ENCODE peak calls at places on chromosomes 1 and 21, in four cellular contexts. H is CD8-positive, alpha-beta T cell; G is heart right ventricle; U is CD8-positive, alpha-beta memory T cell. R is an unnamed sample.
A peak's percentile ranks its signal among the peaks of the same experiment; 100 is the strongest.

GRCh38 chr21:26920055-26920454 is 46.8 kb downstream of the ADAMTS5 start:
- DNase-seq in H (no peak), G (no peak), U (no peak), R (no peak)

GRCh38 chr1:24898152-24898908 is 31.7 kb downstream of the RUNX3 start:
- DNase-seq in H (peak; percentile 55), G (peak; percentile 31), U (peak; percentile 43), R (peak; percentile 51)

GRCh38 chr1:26848947-26849774 is 13.8 kb upstream of the SFN start:
- DNase-seq in H (no peak), G (no peak), U (no peak), R (no peak)

GRCh38 chr1:116503535-116504307 is 67.1 kb downstream of the CD58 start:
- DNase-seq in H (no peak), G (no peak), U (peak; percentile 23), R (no peak)

GRCh38 chr1:165501351-165501974 is 42.3 kb upstream of the LRRC52 start:
- DNase-seq in H (no peak), G (no peak), U (no peak), R (no peak)

GRCh38 chr1:95069711-95070093 is 3.0 kb downstream of the ALG14 start:
- DNase-seq in H (no peak), G (no peak), U (no peak), R (no peak)

GRCh38 chr21:26849428-26850115 is 4.4 kb upstream of the ADAMTS1 start:
- DNase-seq in H (no peak), G (peak; percentile 53), U (peak; percentile 6), R (no peak)

GRCh38 chr1:188846468-188846867 is 1631.2 kb downstream of the BRINP3 start:
- DNase-seq in H (no peak), G (no peak), U (no peak), R (no peak)

GRCh38 chr1:107076846-107077245 is 20.4 kb downstream of the PRMT6 start:
- DNase-seq in H (no peak), G (no peak), U (no peak), R (no peak)

GRCh38 chr1:51000651-51001050 is 30.6 kb downstream of the CDKN2C start:
- DNase-seq in H (no peak), G (no peak), U (no peak), R (no peak)

GRCh38 chr1:43693371-43693770 is 14.0 kb upstream of the ST3GAL3 start:
- DNase-seq in H (no peak), G (no peak), U (no peak), R (no peak)

GRCh38 chr1:211928993-211929637 is 98.6 kb upstream of the LPGAT1 start:
- DNase-seq in H (no peak), G (no peak), U (no peak), R (no peak)

GRCh38 chr1:205024679-205025078 is 18.3 kb upstream of the CNTN2 start:
- DNase-seq in H (no peak), G (no peak), U (no peak), R (no peak)

GRCh38 chr21:46156378-46156645 is 933 bp upstream of the FTCD start:
- DNase-seq in H (no peak), G (no peak), U (no peak), R (no peak)

GRCh38 chr1:41917835-41918449 is 780 bp downstream of the HIVEP3 start:
- DNase-seq in H (peak; percentile 43), G (no peak), U (peak; percentile 22), R (peak; percentile 37)

GRCh38 chr1:108199231-108199657 is 899 bp downstream of the SLC25A24 start:
- DNase-seq in H (no peak), G (peak; percentile 17), U (no peak), R (no peak)

GRCh38 chr1:51215169-51215568 is 20.9 kb upstream of the RNF11 start:
- DNase-seq in H (no peak), G (no peak), U (no peak), R (no peak)

GRCh38 chr21:17925900-17926299 is 106.7 kb upstream of the C21orf91 start:
- DNase-seq in H (no peak), G (peak; percentile 16), U (no peak), R (no peak)

GRCh38 chr1:55428944-55429931 is 214.1 kb upstream of the USP24 start:
- DNase-seq in H (no peak), G (peak; percentile 13), U (no peak), R (no peak)

GRCh38 chr1:116377564-116378529 is 4.8 kb downstream of the ATP1A1 start:
- DNase-seq in H (peak; percentile 42), G (peak; percentile 62), U (peak; percentile 57), R (peak; percentile 63)

GRCh38 chr1:207856276-207857023 is 54.5 kb downstream of the CD34 start:
- DNase-seq in H (no peak), G (no peak), U (no peak), R (no peak)

GRCh38 chr1:182662121-182662890 is 22.1 kb downstream of the RGS8 start:
- DNase-seq in H (no peak), G (no peak), U (no peak), R (no peak)
- H3K4me3 ChIP-seq in H (no peak overlapping the region), G (no peak overlapping the region), U (no peak overlapping the region), R (no peak overlapping the region)

GRCh38 chr1:182680408-182680807 is 4.0 kb downstream of the RGS8 start:
- DNase-seq in H (no peak), G (no peak), U (no peak), R (no peak)
- H3K27ac ChIP-seq in H (no peak overlapping the region), G (no peak overlapping the region), U (no peak overlapping the region), R (no peak overlapping the region)

DNA sequence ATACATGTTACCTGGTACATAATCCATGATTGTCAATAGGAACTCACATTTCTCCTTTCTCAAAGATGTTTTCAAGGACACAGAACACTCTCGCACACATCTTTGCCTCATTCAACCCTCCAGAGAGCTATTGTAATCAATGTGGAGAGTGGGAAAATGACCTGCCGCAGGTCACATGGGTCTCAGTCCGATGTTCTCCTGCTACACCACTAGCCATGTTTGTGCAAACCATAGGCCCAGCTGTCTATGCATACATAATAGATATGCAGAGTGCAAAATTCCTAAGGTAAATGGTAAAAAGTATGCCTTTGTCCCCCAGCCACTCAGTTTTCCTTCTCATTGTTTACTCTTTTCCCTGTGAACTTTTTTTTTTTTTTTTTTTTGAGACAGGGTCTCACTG is 89.2 kb downstream of the ADSS2 start:
- DNase-seq in H (no peak), G (no peak), U (no peak), R (no peak)
- H3K4me3 ChIP-seq in H (no peak overlapping the region), G (no peak overlapping the region), U (no peak overlapping the region), R (no peak overlapping the region)

GRCh38 chr1:184875218-184875617 is 99.1 kb downstream of the NIBAN1 start:
- DNase-seq in H (no peak), G (no peak), U (no peak), R (no peak)

GRCh38 chr1:184881941-184882648 is 92.2 kb downstream of the NIBAN1 start:
- DNase-seq in H (no peak), G (no peak), U (no peak), R (no peak)

GRCh38 chr1:184879876-184880275 is 94.4 kb downstream of the NIBAN1 start:
- DNase-seq in H (no peak), G (no peak), U (no peak), R (no peak)

GRCh38 chr1:184878602-184879001 is 95.7 kb downstream of the NIBAN1 start:
- DNase-seq in H (no peak), G (no peak), U (no peak), R (no peak)

GRCh38 chr1:184877992-184878391 is 96.3 kb downstream of the NIBAN1 start:
- DNase-seq in H (no peak), G (no peak), U (no peak), R (no peak)
- H3K27ac ChIP-seq in H (no peak overlapping the region), G (no peak overlapping the region), U (no peak overlapping the region), R (no peak overlapping the region)

GRCh38 chr1:96978431-96978830 is 256.8 kb downstream of the PTBP2 start:
- DNase-seq in H (no peak), G (no peak), U (no peak), R (no peak)

GRCh38 chr1:96979287-96979686 is 257.7 kb downstream of the PTBP2 start:
- DNase-seq in H (no peak), G (peak; percentile 3), U (no peak), R (no peak)

GRCh38 chr1:96980448-96980847 is 258.9 kb downstream of the PTBP2 start:
- DNase-seq in H (no peak), G (no peak), U (no peak), R (no peak)

GRCh38 chr1:96979869-96980268 is 258.3 kb downstream of the PTBP2 start:
- DNase-seq in H (no peak), G (no peak), U (no peak), R (no peak)

GRCh38 chr1:96978867-96979266 is 257.3 kb downstream of the PTBP2 start:
- DNase-seq in H (no peak), G (no peak), U (no peak), R (no peak)
- H3K4me3 ChIP-seq in H (no peak overlapping the region), G (no peak overlapping the region), U (no peak overlapping the region), R (no peak overlapping the region)

GRCh38 chr1:169117014-169117413 is 10.5 kb downstream of the ATP1B1 start:
- DNase-seq in H (no peak), G (no peak), U (no peak), R (no peak)
- H3K27ac ChIP-seq in H (no peak overlapping the region), G (no peak overlapping the region), U (no peak overlapping the region), R (no peak overlapping the region)